ENCODE peak calls at places on chromosomes 11 and 22, in six cellular contexts. One of them, this sample, is unnamed.

GRCh38 chr11:10329935-10330334 is 25.1 kb downstream of the ADM start:
- DNase-seq in retinal pigment epithelial cell: no peak
- DNase-seq in fibroblast of villous mesenchyme: peak
- DNase-seq in GM12865: no peak
- DNase-seq in ovary: no peak
- DNase-seq in AG04450: no peak
- DNase-seq in this sample: no peak

GRCh38 chr11:118911113-118911879 is 14.4 kb downstream of the BCL9L start:
- DNase-seq in ovary: peak
- DNase-seq in fibroblast of villous mesenchyme: peak
- DNase-seq in AG04450: no peak
- DNase-seq in retinal pigment epithelial cell: no peak
- DNase-seq in GM12865: no peak
- DNase-seq in this sample: no peak

GRCh38 chr22:22404598-22405284 is 103.8 kb downstream of the ZNF280B start:
- DNase-seq in AG04450: no peak
- DNase-seq in ovary: no peak
- DNase-seq in retinal pigment epithelial cell: no peak
- DNase-seq in GM12865: peak
- DNase-seq in fibroblast of villous mesenchyme: no peak
- DNase-seq in this sample: peak

GRCh38 chr11:45751430-45751829 is 53.5 kb upstream of the SLC35C1 start:
- DNase-seq in GM12865: no peak
- DNase-seq in AG04450: no peak
- DNase-seq in ovary: peak
- DNase-seq in retinal pigment epithelial cell: no peak
- DNase-seq in fibroblast of villous mesenchyme: no peak
- DNase-seq in this sample: no peak

GRCh38 chr22:50601669-50602337 is 1.2 kb downstream of the MAPK8IP2 start:
- DNase-seq in GM12865: no peak
- DNase-seq in fibroblast of villous mesenchyme: no peak
- DNase-seq in retinal pigment epithelial cell: no peak
- DNase-seq in ovary: no peak
- DNase-seq in AG04450: no peak
- DNase-seq in this sample: no peak

GRCh38 chr11:65895482-65895981 is 4.7 kb downstream of the FOSL1 start:
- DNase-seq in GM12865: no peak
- DNase-seq in AG04450: no peak
- DNase-seq in retinal pigment epithelial cell: no peak
- DNase-seq in ovary: no peak
- DNase-seq in fibroblast of villous mesenchyme: no peak
- DNase-seq in this sample: no peak

GRCh38 chr22:17944205-17944725 is 80.1 kb downstream of the MICAL3 start:
- DNase-seq in fibroblast of villous mesenchyme: no peak
- DNase-seq in AG04450: no peak
- DNase-seq in GM12865: no peak
- DNase-seq in retinal pigment epithelial cell: peak
- DNase-seq in ovary: no peak
- DNase-seq in this sample: no peak

GRCh38 chr11:10858505-10859360 is 880 bp upstream of the ZBED5 start:
- DNase-seq in fibroblast of villous mesenchyme: no peak
- DNase-seq in GM12865: peak
- DNase-seq in AG04450: no peak
- DNase-seq in ovary: no peak
- DNase-seq in retinal pigment epithelial cell: no peak
- DNase-seq in this sample: peak

GRCh38 chr22:29129644-29130201 is 56.9 kb downstream of the KREMEN1 start:
- DNase-seq in ovary: no peak
- DNase-seq in GM12865: no peak
- DNase-seq in retinal pigment epithelial cell: no peak
- DNase-seq in AG04450: no peak
- DNase-seq in fibroblast of villous mesenchyme: no peak
- DNase-seq in this sample: no peak

GRCh38 chr22:41762980-41763779 is 37.3 kb upstream of the CCDC134 start:
- DNase-seq in retinal pigment epithelial cell: no peak
- DNase-seq in ovary: no peak
- DNase-seq in AG04450: no peak
- DNase-seq in fibroblast of villous mesenchyme: peak
- DNase-seq in GM12865: peak
- DNase-seq in this sample: peak

GRCh38 chr11:64305691-64306562 is 603 bp downstream of the ESRRA start:
- DNase-seq in AG04450: no peak
- DNase-seq in GM12865: peak
- DNase-seq in ovary: peak
- DNase-seq in fibroblast of villous mesenchyme: peak
- DNase-seq in retinal pigment epithelial cell: no peak
- DNase-seq in this sample: peak

GRCh38 chr11:12070446-12071267 is 39.7 kb upstream of the MICAL2 start:
- DNase-seq in AG04450: no peak
- DNase-seq in ovary: no peak
- DNase-seq in retinal pigment epithelial cell: no peak
- DNase-seq in GM12865: no peak
- DNase-seq in fibroblast of villous mesenchyme: peak
- DNase-seq in this sample: no peak

GRCh38 chr11:95338430-95338991 is 107.5 kb upstream of the SESN3 start:
- DNase-seq in AG04450: no peak
- DNase-seq in fibroblast of villous mesenchyme: peak
- DNase-seq in ovary: peak
- DNase-seq in GM12865: no peak
- DNase-seq in retinal pigment epithelial cell: peak
- DNase-seq in this sample: no peak

GRCh38 chr22:20129747-20130014 is 1.9 kb upstream of the ZDHHC8 start:
- DNase-seq in GM12865: no peak
- DNase-seq in fibroblast of villous mesenchyme: no peak
- DNase-seq in AG04450: no peak
- DNase-seq in ovary: no peak
- DNase-seq in retinal pigment epithelial cell: no peak
- DNase-seq in this sample: no peak

GRCh38 chr22:20128902-20129746 is 2.5 kb upstream of the ZDHHC8 start:
- DNase-seq in AG04450: no peak
- DNase-seq in fibroblast of villous mesenchyme: peak
- DNase-seq in retinal pigment epithelial cell: no peak
- DNase-seq in GM12865: peak
- DNase-seq in ovary: no peak
- DNase-seq in this sample: no peak

GRCh38 chr22:20130739-20131592 is 638 bp upstream of the ZDHHC8 start:
- DNase-seq in GM12865: peak
- DNase-seq in retinal pigment epithelial cell: no peak
- DNase-seq in fibroblast of villous mesenchyme: peak
- DNase-seq in AG04450: peak
- DNase-seq in ovary: peak
- DNase-seq in this sample: peak

GRCh38 chr22:20131593-20131855 is at the start of gene ZDHHC8:
- DNase-seq in AG04450: no peak
- DNase-seq in GM12865: peak
- DNase-seq in ovary: no peak
- DNase-seq in retinal pigment epithelial cell: no peak
- DNase-seq in fibroblast of villous mesenchyme: peak
- DNase-seq in this sample: peak

GRCh38 chr22:20130319-20130718 is 1.3 kb upstream of the ZDHHC8 start:
- DNase-seq in GM12865: no peak
- DNase-seq in retinal pigment epithelial cell: no peak
- DNase-seq in AG04450: no peak
- DNase-seq in fibroblast of villous mesenchyme: no peak
- DNase-seq in ovary: no peak
- DNase-seq in this sample: no peak
- TF ChIP-seq CTCF in GM12865: no peak
- TF ChIP-seq CTCF in retinal pigment epithelial cell: no peak
- TF ChIP-seq CTCF in AG04450: no peak
- TF ChIP-seq CTCF in fibroblast of villous mesenchyme: no peak
- TF ChIP-seq CTCF in ovary: no peak
- TF ChIP-seq CTCF in this sample: no peak

GRCh38 chr11:85664561-85665481 is at the start of gene CREBZF:
- DNase-seq in GM12865: peak
- DNase-seq in retinal pigment epithelial cell: peak
- DNase-seq in AG04450: peak
- DNase-seq in ovary: peak
- DNase-seq in fibroblast of villous mesenchyme: peak
- DNase-seq in this sample: peak
- TF ChIP-seq CTCF in GM12865: no peak
- TF ChIP-seq CTCF in retinal pigment epithelial cell: no peak
- TF ChIP-seq CTCF in AG04450: no peak
- TF ChIP-seq CTCF in ovary: no peak
- TF ChIP-seq CTCF in fibroblast of villous mesenchyme: peak
- TF ChIP-seq CTCF in this sample: no peak

GRCh38 chr22:38531251-38531956 is 25.3 kb upstream of the DDX17 start:
- DNase-seq in GM12865: no peak
- DNase-seq in ovary: no peak
- DNase-seq in AG04450: no peak
- DNase-seq in fibroblast of villous mesenchyme: no peak
- DNase-seq in retinal pigment epithelial cell: no peak
- DNase-seq in this sample: no peak
- TF ChIP-seq CTCF in GM12865: no peak
- TF ChIP-seq CTCF in ovary: no peak
- TF ChIP-seq CTCF in AG04450: no peak
- TF ChIP-seq CTCF in fibroblast of villous mesenchyme: no peak
- TF ChIP-seq CTCF in retinal pigment epithelial cell: no peak
- TF ChIP-seq CTCF in this sample: no peak

DNA sequence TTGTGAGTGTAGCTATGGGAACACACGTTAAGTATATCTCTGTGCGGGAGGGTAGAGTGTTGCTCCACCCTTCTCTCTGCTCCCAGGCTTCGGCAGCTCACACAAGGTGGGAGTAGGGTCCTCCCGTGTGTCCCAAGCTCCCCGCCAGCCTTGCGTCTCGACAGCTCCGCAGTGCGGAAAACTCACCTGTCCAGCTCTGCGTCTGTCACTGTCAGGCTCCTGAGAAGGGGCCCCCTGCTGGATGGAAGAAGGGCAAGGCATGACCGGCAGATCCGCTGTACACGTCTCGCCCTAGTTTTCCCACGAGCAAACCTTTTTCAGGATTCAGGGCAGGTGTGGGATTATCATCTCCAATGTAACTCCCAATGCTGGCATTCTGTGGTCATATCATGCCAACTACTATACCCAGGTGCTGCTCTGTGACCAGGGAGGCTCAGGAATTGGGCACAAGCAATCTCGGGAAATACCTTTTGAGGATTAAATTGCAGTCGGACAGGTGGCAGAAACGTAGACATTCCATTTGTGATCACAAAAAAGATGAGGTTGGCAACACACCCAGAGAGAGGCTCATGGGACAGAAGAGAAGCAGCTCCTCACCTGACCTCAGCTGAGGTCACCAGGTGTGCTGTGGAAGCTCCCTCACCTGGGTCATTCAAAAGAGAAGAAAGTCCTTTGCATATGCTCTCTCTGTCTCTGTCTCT is 314.0 kb upstream of the B3GAT1 start:
- DNase-seq in GM12865: no peak
- DNase-seq in retinal pigment epithelial cell: no peak
- DNase-seq in ovary: no peak
- DNase-seq in fibroblast of villous mesenchyme: no peak
- DNase-seq in AG04450: no peak
- DNase-seq in this sample: no peak
- TF ChIP-seq CTCF in GM12865: peak
- TF ChIP-seq CTCF in retinal pigment epithelial cell: no peak
- TF ChIP-seq CTCF in ovary: no peak
- TF ChIP-seq CTCF in fibroblast of villous mesenchyme: no peak
- TF ChIP-seq CTCF in AG04450: no peak
- TF ChIP-seq CTCF in this sample: no peak

GRCh38 chr11:71438650-71439049 is 9.5 kb downstream of the DHCR7 start:
- DNase-seq in fibroblast of villous mesenchyme: no peak
- DNase-seq in ovary: no peak
- DNase-seq in retinal pigment epithelial cell: no peak
- DNase-seq in AG04450: no peak
- DNase-seq in GM12865: no peak
- DNase-seq in this sample: no peak

GRCh38 chr11:71436861-71437260 is 11.3 kb downstream of the DHCR7 start:
- DNase-seq in fibroblast of villous mesenchyme: no peak
- DNase-seq in AG04450: no peak
- DNase-seq in GM12865: no peak
- DNase-seq in ovary: no peak
- DNase-seq in retinal pigment epithelial cell: no peak
- DNase-seq in this sample: no peak

GRCh38 chr11:71437399-71437798 is 10.8 kb downstream of the DHCR7 start:
- DNase-seq in ovary: no peak
- DNase-seq in fibroblast of villous mesenchyme: no peak
- DNase-seq in AG04450: no peak
- DNase-seq in retinal pigment epithelial cell: no peak
- DNase-seq in GM12865: no peak
- DNase-seq in this sample: no peak

GRCh38 chr11:71440021-71440755 is 8.0 kb downstream of the DHCR7 start:
- DNase-seq in GM12865: no peak
- DNase-seq in ovary: no peak
- DNase-seq in retinal pigment epithelial cell: no peak
- DNase-seq in fibroblast of villous mesenchyme: no peak
- DNase-seq in AG04450: no peak
- DNase-seq in this sample: no peak

GRCh38 chr11:71437879-71438278 is 10.3 kb downstream of the DHCR7 start:
- DNase-seq in fibroblast of villous mesenchyme: no peak
- DNase-seq in retinal pigment epithelial cell: no peak
- DNase-seq in ovary: no peak
- DNase-seq in AG04450: no peak
- DNase-seq in GM12865: no peak
- DNase-seq in this sample: no peak
- TF ChIP-seq CTCF in fibroblast of villous mesenchyme: no peak
- TF ChIP-seq CTCF in retinal pigment epithelial cell: no peak
- TF ChIP-seq CTCF in ovary: no peak
- TF ChIP-seq CTCF in AG04450: no peak
- TF ChIP-seq CTCF in GM12865: no peak
- TF ChIP-seq CTCF in this sample: no peak

GRCh38 chr11:880447-880846 is 30.2 kb downstream of the CHID1 start:
- DNase-seq in ovary: no peak
- DNase-seq in fibroblast of villous mesenchyme: no peak
- DNase-seq in GM12865: no peak
- DNase-seq in retinal pigment epithelial cell: no peak
- DNase-seq in AG04450: no peak
- DNase-seq in this sample: no peak
- TF ChIP-seq CTCF in ovary: no peak
- TF ChIP-seq CTCF in fibroblast of villous mesenchyme: no peak
- TF ChIP-seq CTCF in GM12865: no peak
- TF ChIP-seq CTCF in retinal pigment epithelial cell: peak
- TF ChIP-seq CTCF in AG04450: no peak
- TF ChIP-seq CTCF in this sample: no peak

DNA sequence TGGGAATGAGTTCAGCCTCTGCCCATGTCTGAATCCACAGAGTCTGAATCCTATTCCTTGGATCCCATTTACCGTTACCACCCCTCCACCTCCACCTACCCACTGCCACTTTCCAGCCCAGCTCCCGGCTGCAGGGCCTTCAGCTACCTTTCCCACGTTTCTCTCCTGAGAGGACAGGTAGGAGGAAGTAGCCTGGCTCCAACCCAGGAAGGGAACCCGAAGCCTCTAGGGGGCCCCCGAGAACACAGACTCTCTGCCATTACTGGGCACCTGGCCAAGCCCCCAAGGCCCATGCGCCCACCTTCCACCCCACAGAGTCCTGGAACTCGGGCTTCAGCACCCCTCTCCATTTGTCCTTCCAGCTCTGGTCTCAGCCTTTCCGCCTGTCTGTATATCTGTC is 101.9 kb upstream of the LMO1 start:
- DNase-seq in ovary: no peak
- DNase-seq in fibroblast of villous mesenchyme: no peak
- DNase-seq in GM12865: no peak
- DNase-seq in retinal pigment epithelial cell: no peak
- DNase-seq in AG04450: no peak
- DNase-seq in this sample: no peak
- TF ChIP-seq CTCF in ovary: no peak
- TF ChIP-seq CTCF in fibroblast of villous mesenchyme: no peak
- TF ChIP-seq CTCF in GM12865: peak
- TF ChIP-seq CTCF in retinal pigment epithelial cell: peak
- TF ChIP-seq CTCF in AG04450: no peak
- TF ChIP-seq CTCF in this sample: no peak

This sample was measured in GM10248.